ENCODE peak calls at places on chromosomes 1 and 21, in nine cellular contexts. G is T-helper 17 cell; J is activated CD4-positive, alpha-beta T cell treated with anti-CD3 and anti-CD28 coated beads, Interleukin-2, amount 50 U/mL, for 1 hour; S is fibroblast of the aortic adventitia; I is lung; F is activated effector memory CD4-positive, alpha-beta T cell treated with Interleukin-2 at 50 U/mL for 16 hours; Z is activated T-cell treated with anti-CD3 and anti-CD28 coated beads for 24 hours; A is stimulated activated CD4-positive, alpha-beta T cell treated with anti-CD3 and anti-CD28 coated beads, Interleukin-1b, Interleukin-23, amount 100 ng/mL, for 48 hours; P is HuH-7.5. W is an unnamed sample.

GRCh38 chr1:22055463-22055862 is 3.0 kb downstream of the CDC42 start:
- DNase-seq in G (no peak), J (no peak), S (no peak), I (no peak), F (no peak), Z (no peak), A (no peak), P (no peak), W (no peak)

GRCh38 chr1:111553199-111553598 is 49.8 kb upstream of the ADORA3 start:
- DNase-seq in G (no peak), J (no peak), S (peak; percentile 57), I (no peak), F (no peak), Z (no peak), A (no peak), P (no peak), W (no peak)

GRCh38 chr21:46052703-46053651 is 44.9 kb upstream of the COL6A2 start:
- DNase-seq in G (no peak), J (no peak), S (peak; percentile 60), I (no peak), F (no peak), Z (peak; percentile 63), A (peak; percentile 62), P (no peak), W (no peak)

GRCh38 chr1:240193699-240194098 is 102.0 kb downstream of the FMN2 start:
- DNase-seq in G (no peak), J (no peak), S (peak; percentile 62), I (no peak), F (no peak), Z (no peak), A (no peak), P (no peak), W (no peak)

GRCh38 chr1:49465486-49466185 is 558.1 kb downstream of the AGBL4 start:
- DNase-seq in G (no peak), J (no peak), S (no peak), I (no peak), F (no peak), Z (no peak), A (no peak), P (no peak), W (no peak)

GRCh38 chr1:219480011-219480410 is 132.9 kb downstream of the ZC3H11B start:
- DNase-seq in G (no peak), J (no peak), S (peak; percentile 22), I (no peak), F (no peak), Z (no peak), A (no peak), P (no peak), W (no peak)

GRCh38 chr1:200178340-200178739 is 150.8 kb downstream of the NR5A2 start:
- DNase-seq in G (no peak), J (no peak), S (peak; percentile 74), I (no peak), F (no peak), Z (no peak), A (no peak), P (no peak), W (no peak)

GRCh38 chr1:115192200-115192767 is 103.0 kb upstream of the TSPAN2 start:
- DNase-seq in G (no peak), J (no peak), S (no peak), I (no peak), F (no peak), Z (no peak), A (no peak), P (no peak), W (no peak)

GRCh38 chr21:43618940-43619339 is 40.3 kb downstream of the HSF2BP start:
- DNase-seq in G (no peak), J (no peak), S (no peak), I (no peak), F (no peak), Z (no peak), A (no peak), P (no peak), W (no peak)

GRCh38 chr1:59128239-59128736 is 168.6 kb upstream of the FGGY start:
- DNase-seq in G (no peak), J (no peak), S (peak; percentile 84), I (no peak), F (no peak), Z (no peak), A (no peak), P (no peak), W (no peak)

GRCh38 chr21:35697321-35697808 is 363.0 kb downstream of the SETD4 start:
- DNase-seq in G (no peak), J (no peak), S (peak; percentile 51), I (peak; percentile 62), F (no peak), Z (no peak), A (no peak), P (no peak), W (peak; percentile 91)

GRCh38 chr1:246565751-246566127 is 322 bp downstream of the TFB2M start:
- DNase-seq in G (no peak), J (no peak), S (peak; percentile 65), I (no peak), F (no peak), Z (no peak), A (no peak), P (no peak), W (no peak)

GRCh38 chr1:200684015-200684414 is 14.3 kb upstream of the DDX59 start:
- DNase-seq in G (no peak), J (no peak), S (no peak), I (no peak), F (no peak), Z (no peak), A (no peak), P (no peak), W (no peak)

GRCh38 chr1:22452401-22452963 is 831 bp downstream of the ZBTB40 start:
- DNase-seq in G (no peak), J (peak; percentile 10), S (peak; percentile 73), I (no peak), F (no peak), Z (no peak), A (no peak), P (no peak), W (peak; percentile 55)

GRCh38 chr1:36553591-36554417 is 71.1 kb upstream of the CSF3R start:
- DNase-seq in G (peak; percentile 38), J (peak; percentile 66), S (peak; percentile 47), I (peak; percentile 61), F (peak; percentile 40), Z (peak; percentile 65), A (peak; percentile 73), P (peak; percentile 53), W (peak; percentile 60)

GRCh38 chr1:15848929-15849774 is 1.6 kb downstream of the SPEN start:
- DNase-seq in G (peak; percentile 49), J (peak; percentile 69), S (peak; percentile 79), I (peak; percentile 83), F (peak; percentile 57), Z (peak; percentile 56), A (peak; percentile 79), P (no peak), W (peak; percentile 90)

GRCh38 chr1:229643996-229644748 is 18.1 kb downstream of the URB2 start:
- DNase-seq in G (no peak), J (no peak), S (no peak), I (no peak), F (no peak), Z (no peak), A (no peak), P (no peak), W (no peak)

GRCh38 chr1:206951318-206952105 is 5.2 kb upstream of the PIGR start:
- DNase-seq in G (no peak), J (no peak), S (no peak), I (no peak), F (no peak), Z (no peak), A (no peak), P (peak; percentile 63), W (peak; percentile 39)